ENCODE peak calls at places on chromosomes 16 and 17, in six cellular contexts. N is HCT116, T is neural progenitor cell, Y is SK-N-SH, L is GM23248, E is MM.1S. F is an unnamed sample. For H3K4me1, the result is how much of the 10 kb centered on the place peaks cover.

GRCh38 chr16:2856061-2856670 is 1.8 kb downstream of the PRSS22 start:
- DNase-seq in E (no peak), N (no peak), Y (peak), T (no peak), L (peak), F (peak)

GRCh38 chr16:19940195-19940594 is 55.5 kb upstream of the GPRC5B start:
- DNase-seq in N (no peak), L (peak), T (no peak), Y (no peak), E (no peak), F (no peak)

GRCh38 chr16:87457724-87458423 is 35.0 kb downstream of the ZCCHC14 start:
- DNase-seq in L (peak), N (peak), Y (peak), T (no peak), E (no peak), F (no peak)

GRCh38 chr17:58363457-58364185 is 11.6 kb upstream of the SUPT4H1 start:
- DNase-seq in L (no peak), E (no peak), Y (no peak), T (no peak), N (no peak), F (no peak)

GRCh38 chr17:42422412-42422957 is 571 bp downstream of the CAVIN1 start:
- DNase-seq in E (peak), L (peak), N (no peak), Y (peak), T (peak), F (no peak)

GRCh38 chr17:74283371-74283673 is 9.3 kb downstream of the DNAI2 start:
- DNase-seq in N (no peak), L (no peak), Y (no peak), T (no peak), E (no peak), F (no peak)

GRCh38 chr17:1001640-1002411 is 4.9 kb downstream of the TIMM22 start:
- DNase-seq in T (no peak), Y (no peak), L (peak), E (no peak), N (no peak), F (no peak)

GRCh38 chr16:360698-361336 is 8.3 kb upstream of the AXIN1 start:
- DNase-seq in Y (no peak), L (no peak), N (no peak), E (no peak), T (no peak), F (no peak)

GRCh38 chr17:2309338-2310143 is 5.8 kb downstream of the SRR start:
- DNase-seq in Y (no peak), E (no peak), L (peak), T (no peak), N (no peak), F (no peak)

GRCh38 chr16:28623172-28623711 is 13.4 kb upstream of the SULT1A1 start:
- DNase-seq in Y (no peak), T (no peak), N (peak), E (peak), L (peak), F (peak)

GRCh38 chr16:23676924-23677480 is 1.7 kb upstream of the PLK1 start:
- DNase-seq in L (peak), E (no peak), T (no peak), N (no peak), Y (no peak), F (no peak)

GRCh38 chr16:70804153-70804728 is 3.3 kb upstream of the VAC14 start:
- DNase-seq in N (no peak), T (no peak), L (peak), Y (no peak), E (no peak), F (no peak)

GRCh38 chr16:3937066-3937875 is 56.8 kb upstream of the CREBBP start:
- DNase-seq in L (no peak), E (no peak), T (no peak), Y (no peak), N (no peak), F (no peak)

GRCh38 chr16:86222541-86222940 is 287.8 kb upstream of the FOXF1 start:
- DNase-seq in N (no peak), Y (no peak), E (no peak), L (peak), T (peak), F (no peak)

GRCh38 chr17:40518401-40519088 is 17.1 kb upstream of the TNS4 start:
- DNase-seq in N (peak), L (peak), Y (no peak), E (no peak), T (no peak), F (no peak)

GRCh38 chr17:80773243-80773991 is 218.2 kb upstream of the CHMP6 start:
- DNase-seq in L (peak), T (peak), E (no peak), N (no peak), Y (peak), F (peak)

GRCh38 chr16:73025111-73025505 is 22.8 kb downstream of the ZFHX3 start:
- DNase-seq in E (no peak), N (no peak), Y (no peak), L (peak), T (no peak), F (no peak)

GRCh38 chr16:21197115-21197514 is 14.3 kb downstream of the ZP2 start:
- DNase-seq in E (no peak), L (no peak), N (no peak), Y (no peak), T (no peak), F (no peak)

GRCh38 chr17:21042434-21043295 is at the start of gene USP22:
- DNase-seq in L (peak), N (no peak), Y (peak), T (peak), E (no peak), F (peak)

GRCh38 chr17:78727476-78728229 is 54.4 kb downstream of the CYTH1 start:
- DNase-seq in T (no peak), N (no peak), Y (no peak), E (peak), L (no peak), F (no peak)
- H3K4me1 ChIP-seq in T (under half), N (under half), Y (under half), E (half or more), L (under half), F (half or more)

DNA sequence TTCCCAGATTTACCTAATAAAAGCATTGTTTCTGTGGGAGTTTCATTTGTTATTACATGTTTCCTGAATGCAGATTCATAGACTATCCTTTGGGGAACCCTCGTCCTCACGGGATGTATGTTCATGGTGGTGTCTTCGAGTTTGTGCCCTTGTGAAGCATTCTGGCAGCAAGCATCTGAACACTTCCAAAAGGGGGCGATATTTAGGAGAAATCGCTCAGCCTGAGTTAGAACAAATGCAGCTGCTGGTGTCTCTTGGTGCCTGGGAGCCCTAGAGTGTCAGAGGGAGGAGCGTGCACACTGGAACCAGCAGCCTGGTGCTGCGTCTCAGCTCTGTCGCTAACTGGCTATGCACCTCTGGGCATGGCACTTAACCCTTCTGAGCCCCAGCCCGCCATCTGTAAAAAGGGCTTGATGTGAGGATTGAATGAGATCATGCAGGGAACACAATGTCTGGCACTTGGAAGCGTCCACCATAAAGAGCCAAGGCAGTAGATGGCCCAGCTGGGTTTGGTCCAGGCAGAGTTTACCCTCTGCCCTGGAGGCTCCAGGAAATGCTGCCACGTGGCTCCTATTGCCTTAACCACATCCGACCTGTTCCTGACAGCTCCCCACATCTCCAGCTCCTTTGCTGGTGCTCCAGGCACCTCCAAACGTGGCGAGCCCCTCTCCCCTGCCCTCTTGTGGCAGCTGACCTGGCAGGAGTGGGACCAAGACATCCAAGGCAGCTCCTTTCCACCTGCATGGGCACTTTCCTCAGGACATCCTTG is 25.0 kb upstream of the C16orf78 start:
- DNase-seq in N (peak), E (no peak), Y (no peak), L (peak), T (no peak), F (peak)
- TF ChIP-seq EZH2phosphoT487 in N (no peak), E (no peak), Y (no peak), L (no peak), T (no peak), F (no peak)

DNA sequence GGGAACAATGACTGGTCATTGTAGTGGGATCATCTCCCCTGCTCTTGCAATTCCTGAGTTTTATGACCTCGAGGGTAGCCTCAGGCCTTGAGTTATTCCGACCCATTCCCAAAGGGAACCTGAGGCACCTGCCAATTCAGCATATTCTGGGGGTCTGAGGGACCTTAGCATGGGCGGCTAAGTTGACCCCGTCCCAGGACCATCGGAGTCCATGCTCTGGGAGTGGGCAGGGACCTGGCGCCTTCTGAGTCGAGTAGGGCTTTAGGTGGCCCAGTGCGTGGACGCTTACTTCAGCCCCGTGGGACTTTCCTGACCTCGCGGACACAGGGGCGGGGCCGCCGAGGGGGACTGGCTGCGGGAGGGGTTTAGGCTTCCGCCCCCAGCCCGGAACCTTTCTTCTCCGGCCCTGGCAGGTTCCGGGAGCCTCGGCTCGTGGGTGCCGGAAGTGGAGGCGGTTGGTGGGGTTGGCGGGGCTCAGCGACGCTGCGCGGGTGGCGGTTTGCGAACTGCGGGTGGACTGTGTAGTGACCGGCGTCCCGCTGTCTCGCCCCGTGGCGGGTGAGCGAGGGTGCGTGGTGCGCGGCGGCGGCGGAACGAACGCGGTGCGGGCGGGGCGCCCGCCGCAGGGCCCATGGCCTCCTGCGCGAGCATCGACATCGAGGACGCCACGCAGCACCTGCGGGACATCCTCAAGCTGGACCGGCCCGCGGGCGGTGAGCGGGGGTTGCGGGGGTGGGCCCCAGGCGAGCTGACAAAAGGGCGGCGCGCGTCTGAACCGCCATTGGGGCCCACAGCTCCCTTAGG is at the start of gene EDC4:
- DNase-seq in Y (peak), L (peak), N (peak), T (peak), E (peak), F (peak)
- H2AFZ ChIP-seq in Y (peak), L (peak), N (no peak), T (peak), E (peak), F (peak)

GRCh38 chr17:31310260-31310659 is 3.6 kb downstream of the EVI2B start:
- DNase-seq in Y (no peak), L (no peak), E (peak), N (no peak), T (no peak), F (peak)
- H3K4me1 ChIP-seq in Y (under half), L (under half), E (under half), N (under half), T (under half), F (under half)

GRCh38 chr17:13520899-13521572 is 80.7 kb downstream of the HS3ST3A1 start:
- DNase-seq in N (no peak), Y (no peak), L (peak), T (no peak), E (no peak), F (no peak)

GRCh38 chr17:13521784-13522183 is 79.9 kb downstream of the HS3ST3A1 start:
- DNase-seq in T (no peak), E (no peak), Y (peak), L (no peak), N (no peak), F (no peak)

GRCh38 chr17:13525876-13526275 is 75.9 kb downstream of the HS3ST3A1 start:
- DNase-seq in T (no peak), E (no peak), N (no peak), L (no peak), Y (no peak), F (no peak)

GRCh38 chr17:13523164-13523563 is 78.6 kb downstream of the HS3ST3A1 start:
- DNase-seq in L (no peak), Y (no peak), E (no peak), T (no peak), N (no peak), F (no peak)

GRCh38 chr17:13522749-13523148 is 79.0 kb downstream of the HS3ST3A1 start:
- DNase-seq in N (no peak), E (no peak), Y (no peak), L (no peak), T (no peak), F (no peak)
- TF ChIP-seq EZH2phosphoT487 in N (no peak), E (no peak), Y (no peak), L (no peak), T (no peak), F (no peak)